ENCODE peak calls at places on chromosomes 11 and 22, in ten cellular contexts. K is hypothalamus; V is astrocyte of the spinal cord; F is CD8-positive, alpha-beta memory T cell; H is memory B cell; M is stimulated activated CD4-positive, alpha-beta T cell treated with anti-CD3 and anti-CD28 coated beads, Interleukin-4, amount 100 ng/mL, for 48 hours; P is heart right ventricle; I is NCI-H345; G is ureter; O is activated naive CD4-positive, alpha-beta T cell treated with Interleukin-2 at 50 U/mL for 16 hours. Q is an unnamed sample.

GRCh38 chr11:34855754-34856095 is 60.5 kb downstream of the APIP start:
- DNase-seq in O (no peak), V (no peak), K (no peak), M (no peak), H (no peak), G (no peak), F (no peak), I (no peak), P (no peak), Q (no peak)

GRCh38 chr11:36885154-36885553 is 287.1 kb upstream of the RAG2 start:
- DNase-seq in F (no peak), M (no peak), I (no peak), O (no peak), H (no peak), V (no peak), P (no peak), G (no peak), K (no peak), Q (no peak)

GRCh38 chr11:35526370-35526792 is 965 bp upstream of the PAMR1 start:
- DNase-seq in P (no peak), F (no peak), V (peak; percentile 29), K (no peak), H (no peak), M (no peak), O (no peak), G (no peak), I (no peak), Q (no peak)

GRCh38 chr11:65911682-65912568 is 6.9 kb downstream of the C11orf68 start:
- DNase-seq in H (no peak), I (peak; percentile 45), K (no peak), G (peak; percentile 73), P (peak; percentile 64), O (no peak), F (no peak), V (peak; percentile 73), M (no peak), Q (no peak)

GRCh38 chr11:65868076-65868667 is 4.4 kb downstream of the EFEMP2 start:
- DNase-seq in P (no peak), H (no peak), V (no peak), K (peak; percentile 49), O (peak; percentile 26), F (peak; percentile 57), I (peak; percentile 20), M (no peak), G (no peak), Q (no peak)

GRCh38 chr11:108906329-108906728 is 241.5 kb downstream of the DDX10 start:
- DNase-seq in V (peak; percentile 81), P (no peak), O (no peak), H (no peak), G (no peak), I (no peak), F (no peak), K (no peak), M (no peak), Q (no peak)

GRCh38 chr11:118046964-118047700 is 29.7 kb upstream of the TMPRSS4 start:
- DNase-seq in V (no peak), P (no peak), K (no peak), M (no peak), H (no peak), G (peak; percentile 29), F (no peak), O (peak; percentile 32), I (no peak), Q (no peak)

GRCh38 chr11:67532889-67533288 is 9.6 kb upstream of the CABP2 start:
- DNase-seq in M (no peak), O (no peak), G (no peak), P (no peak), I (no peak), K (no peak), V (no peak), H (no peak), F (no peak), Q (no peak)

GRCh38 chr11:67732045-67732787 is 57.8 kb upstream of the ALDH3B2 start:
- DNase-seq in I (peak; percentile 69), F (peak; percentile 70), V (no peak), O (peak; percentile 45), K (no peak), P (no peak), H (peak; percentile 28), G (no peak), M (peak; percentile 53), Q (no peak)

GRCh38 chr11:3085052-3085451 is 27.8 kb upstream of the CARS1 start:
- DNase-seq in G (no peak), O (no peak), H (no peak), M (no peak), P (no peak), K (no peak), V (no peak), I (no peak), F (no peak), Q (no peak)

GRCh38 chr11:33015621-33016551 is at the start of gene DEPDC7:
- DNase-seq in H (peak; percentile 31), V (peak; percentile 89), K (peak; percentile 74), G (peak; percentile 83), I (peak; percentile 95), O (peak; percentile 75), M (peak; percentile 76), P (peak; percentile 74), F (peak; percentile 82), Q (peak; percentile 97)

GRCh38 chr11:11770274-11770673 is 71.5 kb upstream of the USP47 start:
- DNase-seq in K (no peak), G (no peak), M (no peak), V (no peak), P (no peak), F (no peak), O (no peak), H (no peak), I (no peak), Q (no peak)

GRCh38 chr11:124739479-124740276 is at the start of gene NRGN:
- DNase-seq in O (peak; percentile 84), K (peak; percentile 78), I (peak; percentile 94), F (peak; percentile 85), M (peak; percentile 81), H (peak; percentile 66), G (peak; percentile 90), V (peak; percentile 89), P (peak; percentile 93), Q (peak; percentile 96)

GRCh38 chr22:27270818-27271510 is 530.6 kb downstream of the MN1 start:
- DNase-seq in I (no peak), O (no peak), H (no peak), M (no peak), G (no peak), K (no peak), V (no peak), P (peak; percentile 26), F (no peak), Q (no peak)

GRCh38 chr22:25837288-25837900 is 95.4 kb downstream of the MYO18B start:
- DNase-seq in P (no peak), O (no peak), M (no peak), F (no peak), G (peak; percentile 17), V (no peak), K (no peak), I (no peak), H (no peak), Q (no peak)

GRCh38 chr22:19876314-19876940 is 21.8 kb upstream of the GNB1L start:
- DNase-seq in P (no peak), V (no peak), I (no peak), F (no peak), M (no peak), K (no peak), H (no peak), G (no peak), O (no peak), Q (no peak)

Q was measured in osteocyte.